ENCODE peak calls at places on chromosomes 7 and 10, in seven cellular contexts. One of them, this sample, is unnamed.

GRCh38 chr7:69517985-69518731 is 80.1 kb upstream of the AUTS2 start:
- DNase-seq in CD4-positive, alpha-beta T cell: no peak
- DNase-seq in endothelial cell: no peak
- DNase-seq in RWPE1: no peak
- DNase-seq in suprapubic skin: no peak
- DNase-seq in activated B cell treated with CpG ODN at 0.5 μM for 24 hours: no peak
- DNase-seq in neural crest cell: peak; percentile 20
- DNase-seq in this sample: no peak

GRCh38 chr7:105478606-105479005 is 43.5 kb downstream of the PUS7 start:
- DNase-seq in suprapubic skin: no peak
- DNase-seq in neural crest cell: no peak
- DNase-seq in CD4-positive, alpha-beta T cell: no peak
- DNase-seq in RWPE1: no peak
- DNase-seq in activated B cell treated with CpG ODN at 0.5 μM for 24 hours: no peak
- DNase-seq in endothelial cell: no peak
- DNase-seq in this sample: no peak

GRCh38 chr7:137986252-137987010 is 15.5 kb downstream of the CREB3L2 start:
- DNase-seq in activated B cell treated with CpG ODN at 0.5 μM for 24 hours: no peak
- DNase-seq in CD4-positive, alpha-beta T cell: no peak
- DNase-seq in RWPE1: no peak
- DNase-seq in suprapubic skin: peak; percentile 73
- DNase-seq in neural crest cell: no peak
- DNase-seq in endothelial cell: no peak
- DNase-seq in this sample: no peak

GRCh38 chr10:24479806-24480205 is 243.9 kb downstream of the ARHGAP21 start:
- DNase-seq in neural crest cell: no peak
- DNase-seq in suprapubic skin: no peak
- DNase-seq in activated B cell treated with CpG ODN at 0.5 μM for 24 hours: no peak
- DNase-seq in CD4-positive, alpha-beta T cell: no peak
- DNase-seq in endothelial cell: no peak
- DNase-seq in RWPE1: no peak
- DNase-seq in this sample: no peak

GRCh38 chr10:93090619-93091018 is 16.9 kb downstream of the CYP26A1 start:
- DNase-seq in suprapubic skin: no peak
- DNase-seq in endothelial cell: no peak
- DNase-seq in activated B cell treated with CpG ODN at 0.5 μM for 24 hours: no peak
- DNase-seq in CD4-positive, alpha-beta T cell: no peak
- DNase-seq in neural crest cell: no peak
- DNase-seq in RWPE1: no peak
- DNase-seq in this sample: no peak

GRCh38 chr10:29712108-29712507 is 77.3 kb upstream of the SVIL start:
- DNase-seq in suprapubic skin: no peak
- DNase-seq in neural crest cell: no peak
- DNase-seq in RWPE1: no peak
- DNase-seq in CD4-positive, alpha-beta T cell: no peak
- DNase-seq in activated B cell treated with CpG ODN at 0.5 μM for 24 hours: no peak
- DNase-seq in endothelial cell: no peak
- DNase-seq in this sample: no peak

GRCh38 chr10:88233870-88234269 is 349.2 kb downstream of the RNLS start:
- DNase-seq in neural crest cell: no peak
- DNase-seq in suprapubic skin: no peak
- DNase-seq in endothelial cell: no peak
- DNase-seq in RWPE1: no peak
- DNase-seq in activated B cell treated with CpG ODN at 0.5 μM for 24 hours: no peak
- DNase-seq in CD4-positive, alpha-beta T cell: no peak
- DNase-seq in this sample: no peak

GRCh38 chr7:41459623-41460256 is 243.2 kb downstream of the INHBA start:
- DNase-seq in neural crest cell: no peak
- DNase-seq in endothelial cell: no peak
- DNase-seq in activated B cell treated with CpG ODN at 0.5 μM for 24 hours: no peak
- DNase-seq in CD4-positive, alpha-beta T cell: no peak
- DNase-seq in RWPE1: no peak
- DNase-seq in suprapubic skin: no peak
- DNase-seq in this sample: no peak

GRCh38 chr10:2985729-2986232 is 81.6 kb upstream of the PFKP start:
- DNase-seq in neural crest cell: no peak
- DNase-seq in CD4-positive, alpha-beta T cell: no peak
- DNase-seq in RWPE1: peak; percentile 60
- DNase-seq in endothelial cell: no peak
- DNase-seq in suprapubic skin: no peak
- DNase-seq in activated B cell treated with CpG ODN at 0.5 μM for 24 hours: no peak
- DNase-seq in this sample: no peak

GRCh38 chr7:101846006-101846405 is 28.6 kb downstream of the CUX1 start:
- DNase-seq in RWPE1: no peak
- DNase-seq in activated B cell treated with CpG ODN at 0.5 μM for 24 hours: no peak
- DNase-seq in endothelial cell: no peak
- DNase-seq in CD4-positive, alpha-beta T cell: no peak
- DNase-seq in neural crest cell: no peak
- DNase-seq in suprapubic skin: no peak
- DNase-seq in this sample: no peak

GRCh38 chr10:22854935-22855421 is 72.9 kb upstream of the ARMC3 start:
- DNase-seq in CD4-positive, alpha-beta T cell: no peak
- DNase-seq in suprapubic skin: no peak
- DNase-seq in RWPE1: no peak
- DNase-seq in neural crest cell: no peak
- DNase-seq in endothelial cell: no peak
- DNase-seq in activated B cell treated with CpG ODN at 0.5 μM for 24 hours: no peak
- DNase-seq in this sample: no peak

GRCh38 chr7:156668130-156668741 is 27.7 kb downstream of the RNF32 start:
- DNase-seq in activated B cell treated with CpG ODN at 0.5 μM for 24 hours: no peak
- DNase-seq in suprapubic skin: no peak
- DNase-seq in CD4-positive, alpha-beta T cell: no peak
- DNase-seq in neural crest cell: no peak
- DNase-seq in endothelial cell: no peak
- DNase-seq in RWPE1: no peak
- DNase-seq in this sample: no peak

GRCh38 chr10:70096705-70097420 is 35.8 kb downstream of the AIFM2 start:
- DNase-seq in RWPE1: no peak
- DNase-seq in CD4-positive, alpha-beta T cell: no peak
- DNase-seq in endothelial cell: no peak
- DNase-seq in suprapubic skin: no peak
- DNase-seq in neural crest cell: no peak
- DNase-seq in activated B cell treated with CpG ODN at 0.5 μM for 24 hours: no peak
- DNase-seq in this sample: no peak

GRCh38 chr7:84948632-84949031 is 238.2 kb downstream of the SEMA3D start:
- DNase-seq in endothelial cell: no peak
- DNase-seq in CD4-positive, alpha-beta T cell: no peak
- DNase-seq in RWPE1: no peak
- DNase-seq in activated B cell treated with CpG ODN at 0.5 μM for 24 hours: no peak
- DNase-seq in neural crest cell: no peak
- DNase-seq in suprapubic skin: no peak
- DNase-seq in this sample: no peak

GRCh38 chr10:88986549-88987242 is 3.9 kb upstream of the FAS start:
- DNase-seq in suprapubic skin: no peak
- DNase-seq in neural crest cell: no peak
- DNase-seq in CD4-positive, alpha-beta T cell: no peak
- DNase-seq in endothelial cell: no peak
- DNase-seq in activated B cell treated with CpG ODN at 0.5 μM for 24 hours: no peak
- DNase-seq in RWPE1: peak; percentile 30
- DNase-seq in this sample: no peak

GRCh38 chr7:117035463-117035862 is 82.2 kb downstream of the ST7 start:
- DNase-seq in endothelial cell: no peak
- DNase-seq in RWPE1: no peak
- DNase-seq in CD4-positive, alpha-beta T cell: no peak
- DNase-seq in neural crest cell: no peak
- DNase-seq in activated B cell treated with CpG ODN at 0.5 μM for 24 hours: no peak
- DNase-seq in suprapubic skin: no peak
- DNase-seq in this sample: no peak

GRCh38 chr10:1423676-1424253 is 313.6 kb downstream of the ADARB2 start:
- DNase-seq in neural crest cell: no peak
- DNase-seq in endothelial cell: no peak
- DNase-seq in suprapubic skin: no peak
- DNase-seq in activated B cell treated with CpG ODN at 0.5 μM for 24 hours: no peak
- DNase-seq in CD4-positive, alpha-beta T cell: no peak
- DNase-seq in RWPE1: no peak
- DNase-seq in this sample: no peak

GRCh38 chr10:26269754-26270153 is 53.2 kb downstream of the GAD2 start:
- DNase-seq in endothelial cell: peak; percentile 15
- DNase-seq in RWPE1: peak; percentile 19
- DNase-seq in CD4-positive, alpha-beta T cell: no peak
- DNase-seq in suprapubic skin: no peak
- DNase-seq in neural crest cell: peak; percentile 8
- DNase-seq in activated B cell treated with CpG ODN at 0.5 μM for 24 hours: no peak
- DNase-seq in this sample: no peak

GRCh38 chr7:63093481-63093880 is 905.2 kb upstream of the ZNF722 start:
- DNase-seq in CD4-positive, alpha-beta T cell: no peak
- DNase-seq in suprapubic skin: no peak
- DNase-seq in endothelial cell: no peak
- DNase-seq in RWPE1: no peak
- DNase-seq in activated B cell treated with CpG ODN at 0.5 μM for 24 hours: no peak
- DNase-seq in neural crest cell: no peak
- DNase-seq in this sample: no peak

GRCh38 chr7:163971-164881 is 28.1 kb upstream of the FAM20C start:
- DNase-seq in neural crest cell: no peak
- DNase-seq in endothelial cell: no peak
- DNase-seq in activated B cell treated with CpG ODN at 0.5 μM for 24 hours: no peak
- DNase-seq in CD4-positive, alpha-beta T cell: no peak
- DNase-seq in RWPE1: no peak
- DNase-seq in suprapubic skin: no peak
- DNase-seq in this sample: no peak

GRCh38 chr10:93850484-93851015 is 43.2 kb upstream of the SLC35G1 start:
- DNase-seq in RWPE1: no peak
- DNase-seq in suprapubic skin: no peak
- DNase-seq in neural crest cell: no peak
- DNase-seq in CD4-positive, alpha-beta T cell: no peak
- DNase-seq in activated B cell treated with CpG ODN at 0.5 μM for 24 hours: no peak
- DNase-seq in endothelial cell: no peak
- DNase-seq in this sample: no peak

GRCh38 chr10:128892005-128892404 is 575.0 kb upstream of the MGMT start:
- DNase-seq in activated B cell treated with CpG ODN at 0.5 μM for 24 hours: no peak
- DNase-seq in CD4-positive, alpha-beta T cell: no peak
- DNase-seq in suprapubic skin: no peak
- DNase-seq in endothelial cell: no peak
- DNase-seq in RWPE1: no peak
- DNase-seq in neural crest cell: no peak
- DNase-seq in this sample: no peak

GRCh38 chr10:31664803-31665202 is 263.8 kb downstream of the ARHGAP12 start:
- DNase-seq in suprapubic skin: no peak
- DNase-seq in neural crest cell: no peak
- DNase-seq in endothelial cell: no peak
- DNase-seq in activated B cell treated with CpG ODN at 0.5 μM for 24 hours: no peak
- DNase-seq in RWPE1: no peak
- DNase-seq in CD4-positive, alpha-beta T cell: no peak
- DNase-seq in this sample: no peak

DNA sequence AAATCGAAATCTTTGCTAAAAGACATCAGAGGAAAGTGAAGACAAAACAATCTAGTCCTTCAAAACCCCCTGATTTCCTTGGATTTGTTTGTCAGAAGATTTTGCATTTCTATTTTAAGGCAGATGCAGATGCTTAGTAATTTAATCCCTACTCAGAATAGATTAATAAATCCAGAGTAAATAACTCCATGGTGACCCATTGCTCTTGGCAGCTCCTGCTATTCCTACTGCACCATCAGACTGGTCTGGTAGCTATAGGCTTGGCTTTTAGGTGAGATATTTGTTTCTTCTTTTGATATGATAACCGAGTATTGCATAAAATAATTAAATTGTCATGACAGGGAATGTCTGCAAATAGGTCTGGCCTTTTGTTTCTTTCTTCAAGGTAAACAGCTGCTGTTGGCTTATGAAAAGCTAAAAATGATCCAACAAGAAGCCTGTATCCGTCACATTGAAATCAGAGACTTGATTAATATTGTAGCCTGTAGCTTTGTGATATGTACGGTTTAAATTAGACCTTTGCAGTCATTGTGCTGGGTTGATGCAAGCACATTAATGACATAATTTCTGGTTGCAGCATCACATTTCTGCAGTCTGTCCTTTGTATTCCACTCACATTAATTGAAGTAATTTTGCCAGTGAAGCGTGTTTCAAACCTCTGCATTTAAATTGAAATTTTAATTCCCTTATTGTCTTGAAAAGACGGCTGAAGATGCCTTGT is 40.7 kb downstream of the EXOC4 start:
- DNase-seq in endothelial cell: no peak
- DNase-seq in RWPE1: no peak
- DNase-seq in neural crest cell: no peak
- DNase-seq in CD4-positive, alpha-beta T cell: no peak
- DNase-seq in activated B cell treated with CpG ODN at 0.5 μM for 24 hours: no peak
- DNase-seq in suprapubic skin: no peak
- DNase-seq in this sample: no peak
- TF ChIP-seq CTCF in endothelial cell: no peak
- TF ChIP-seq CTCF in RWPE1: no peak
- TF ChIP-seq CTCF in neural crest cell: no peak
- TF ChIP-seq CTCF in CD4-positive, alpha-beta T cell: no peak
- TF ChIP-seq CTCF in activated B cell treated with CpG ODN at 0.5 μM for 24 hours: no peak
- TF ChIP-seq CTCF in suprapubic skin: no peak
- TF ChIP-seq CTCF in this sample: no peak

GRCh38 chr10:101301111-101301731 is 52.7 kb upstream of the BTRC start:
- DNase-seq in endothelial cell: peak; percentile 69
- DNase-seq in CD4-positive, alpha-beta T cell: peak; percentile 18
- DNase-seq in suprapubic skin: no peak
- DNase-seq in activated B cell treated with CpG ODN at 0.5 μM for 24 hours: no peak
- DNase-seq in RWPE1: peak; percentile 74
- DNase-seq in neural crest cell: no peak
- DNase-seq in this sample: no peak
- TF ChIP-seq CTCF in endothelial cell: peak; percentile 22
- TF ChIP-seq CTCF in CD4-positive, alpha-beta T cell: no peak
- TF ChIP-seq CTCF in suprapubic skin: no peak
- TF ChIP-seq CTCF in activated B cell treated with CpG ODN at 0.5 μM for 24 hours: no peak
- TF ChIP-seq CTCF in RWPE1: no peak
- TF ChIP-seq CTCF in neural crest cell: peak; percentile 56
- TF ChIP-seq CTCF in this sample: peak; percentile 49

GRCh38 chr10:78755075-78755695 is 313.6 kb upstream of the ZMIZ1 start:
- DNase-seq in neural crest cell: no peak
- DNase-seq in CD4-positive, alpha-beta T cell: no peak
- DNase-seq in endothelial cell: no peak
- DNase-seq in activated B cell treated with CpG ODN at 0.5 μM for 24 hours: no peak
- DNase-seq in RWPE1: no peak
- DNase-seq in suprapubic skin: no peak
- DNase-seq in this sample: no peak
- TF ChIP-seq CTCF in neural crest cell: no peak
- TF ChIP-seq CTCF in CD4-positive, alpha-beta T cell: no peak
- TF ChIP-seq CTCF in endothelial cell: no peak
- TF ChIP-seq CTCF in activated B cell treated with CpG ODN at 0.5 μM for 24 hours: no peak
- TF ChIP-seq CTCF in RWPE1: no peak
- TF ChIP-seq CTCF in suprapubic skin: no peak
- TF ChIP-seq CTCF in this sample: no peak

DNA sequence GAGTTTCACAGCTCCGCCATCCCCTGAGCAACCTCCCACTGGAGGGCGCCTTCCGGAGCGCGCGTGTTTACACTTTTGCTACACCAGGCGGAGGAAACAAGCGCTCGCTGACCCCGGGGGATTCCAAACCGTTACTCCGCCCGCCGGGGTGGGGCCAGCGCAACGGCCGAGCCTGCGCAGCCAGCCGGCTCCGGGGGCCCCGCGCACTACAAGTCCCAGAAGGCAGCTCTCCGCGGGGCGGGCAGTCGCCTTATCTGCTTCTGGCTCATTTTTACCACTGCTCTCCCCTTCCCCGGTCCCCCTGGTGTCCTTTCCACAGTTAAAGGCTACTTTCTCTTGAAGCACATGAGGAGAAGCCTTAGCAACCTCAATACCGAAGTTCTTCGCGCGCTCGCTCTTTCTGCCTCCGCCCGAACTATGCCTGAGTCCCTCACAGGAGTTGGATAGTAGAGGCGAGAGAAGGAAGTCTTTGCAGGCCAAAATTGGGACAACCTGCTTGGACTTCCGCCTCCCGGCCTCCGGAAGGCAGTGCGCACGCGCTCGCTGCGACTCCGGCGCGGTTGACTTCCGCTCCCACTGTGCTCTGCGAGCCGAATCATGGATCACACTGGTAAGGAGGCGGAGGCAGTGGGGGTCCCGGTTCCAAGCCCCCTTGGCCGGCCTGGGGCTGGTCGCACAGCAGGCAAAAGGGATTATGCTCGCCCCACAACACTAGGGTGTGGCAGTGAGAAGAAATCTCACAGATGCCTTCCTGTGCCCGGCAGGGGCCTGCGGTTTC is at the start of gene CBLL1:
- DNase-seq in CD4-positive, alpha-beta T cell: peak; percentile 97
- DNase-seq in activated B cell treated with CpG ODN at 0.5 μM for 24 hours: peak; percentile 97
- DNase-seq in endothelial cell: peak; percentile 98
- DNase-seq in RWPE1: peak; percentile 92
- DNase-seq in suprapubic skin: peak; percentile 97
- DNase-seq in neural crest cell: peak; percentile 95
- DNase-seq in this sample: peak; percentile 92
- TF ChIP-seq CTCF in CD4-positive, alpha-beta T cell: peak; percentile 68
- TF ChIP-seq CTCF in activated B cell treated with CpG ODN at 0.5 μM for 24 hours: no peak
- TF ChIP-seq CTCF in endothelial cell: peak; percentile 7
- TF ChIP-seq CTCF in RWPE1: peak; percentile 86
- TF ChIP-seq CTCF in suprapubic skin: peak; percentile 49
- TF ChIP-seq CTCF in neural crest cell: peak; percentile 73
- TF ChIP-seq CTCF in this sample: peak; percentile 73

This sample was measured in progenitor cell of endocrine pancreas.